ENCODE peak calls at places on chromosome 5, in four cellular contexts. U, O, R and D are unnamed samples.

GRCh38 chr5:30099634-30100033 is 1093.9 kb upstream of the CDH6 start:
- DNase-seq in R (no peak), O (peak), U (no peak), D (no peak)

GRCh38 chr5:119255571-119256356 is 100.1 kb upstream of the TNFAIP8 start:
- DNase-seq in O (peak), R (peak), U (peak), D (peak)

GRCh38 chr5:180390441-180391190 is 37.5 kb upstream of the GFPT2 start:
- DNase-seq in R (no peak), O (no peak), U (no peak), D (no peak)

GRCh38 chr5:7096294-7096693 is 299.6 kb upstream of the ADCY2 start:
- DNase-seq in U (no peak), O (no peak), R (no peak), D (no peak)

GRCh38 chr5:93572773-93573626 is 8.0 kb downstream of the NR2F1-AS1 start:
- DNase-seq in R (peak), U (no peak), O (peak), D (peak)

GRCh38 chr5:138792181-138792808 is 39.1 kb downstream of the CTNNA1 start:
- DNase-seq in R (no peak), O (no peak), U (no peak), D (no peak)

GRCh38 chr5:76620166-76620565 is 3.0 kb downstream of the F2RL2 start:
- DNase-seq in U (no peak), R (no peak), O (no peak), D (no peak)

GRCh38 chr5:172932313-172933017 is 26.8 kb upstream of the RPL26L1 start:
- DNase-seq in R (peak), U (peak), O (peak), D (no peak)

GRCh38 chr5:45696206-45696836 is at the start of gene HCN1:
- DNase-seq in R (peak), U (peak), O (peak), D (peak)

GRCh38 chr5:76083555-76084495 is 642 bp downstream of the SV2C start:
- DNase-seq in R (peak), U (no peak), O (peak), D (no peak)

GRCh38 chr5:75051217-75051751 is 1.1 kb downstream of the GCNT4 start:
- DNase-seq in O (peak), U (no peak), R (peak), D (no peak)

GRCh38 chr5:95216136-95216955 is 68.5 kb downstream of the MCTP1 start:
- DNase-seq in U (no peak), O (no peak), R (no peak), D (no peak)

GRCh38 chr5:168460606-168461005 is 25.7 kb upstream of the RARS1 start:
- DNase-seq in U (no peak), O (no peak), R (no peak), D (no peak)

GRCh38 chr5:168468836-168469235 is 17.4 kb upstream of the RARS1 start:
- DNase-seq in O (no peak), R (no peak), U (peak), D (no peak)

GRCh38 chr5:168464214-168464613 is 22.1 kb upstream of the RARS1 start:
- DNase-seq in R (no peak), U (no peak), O (no peak), D (no peak)

GRCh38 chr5:168467755-168468280 is 18.5 kb upstream of the RARS1 start:
- DNase-seq in O (no peak), R (no peak), U (no peak), D (no peak)

DNA sequence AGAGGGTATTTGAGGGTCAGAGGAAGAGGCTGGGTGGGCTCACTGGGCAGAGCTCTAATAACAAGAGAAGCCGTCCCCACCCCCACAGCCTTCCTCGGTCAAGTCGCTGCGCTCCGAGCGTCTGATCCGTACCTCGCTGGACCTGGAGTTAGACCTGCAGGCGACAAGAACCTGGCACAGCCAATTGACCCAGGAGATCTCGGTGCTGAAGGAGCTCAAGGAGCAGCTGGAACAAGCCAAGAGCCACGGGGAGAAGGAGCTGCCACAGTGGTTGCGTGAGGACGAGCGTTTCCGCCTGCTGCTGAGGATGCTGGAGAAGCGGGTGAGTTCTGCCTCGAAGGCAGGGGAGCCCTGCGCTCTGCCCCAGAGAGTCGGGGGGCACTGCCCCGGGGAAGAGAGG is 21.6 kb upstream of the RARS1 start:
- DNase-seq in O (no peak), U (no peak), R (no peak), D (no peak)
- H3K56ac ChIP-seq in O (no peak), U (no peak), R (no peak), D (no peak)

GRCh38 chr5:132021654-132022053 is 10.2 kb upstream of the ACSL6 start:
- DNase-seq in U (no peak), R (no peak), O (no peak), D (no peak)
- H3K56ac ChIP-seq in U (no peak), R (no peak), O (no peak), D (no peak)

GRCh38 chr5:149939572-149939971 is 5.0 kb downstream of the PDE6A start:
- DNase-seq in U (no peak), O (no peak), R (no peak), D (no peak)

GRCh38 chr5:149942199-149942598 is 2.4 kb downstream of the PDE6A start:
- DNase-seq in R (no peak), U (no peak), O (peak), D (no peak)

GRCh38 chr5:149940077-149940574 is 4.5 kb downstream of the PDE6A start:
- DNase-seq in O (no peak), R (no peak), U (no peak), D (no peak)

GRCh38 chr5:149941795-149942194 is 2.8 kb downstream of the PDE6A start:
- DNase-seq in O (no peak), U (no peak), R (no peak), D (no peak)

DNA sequence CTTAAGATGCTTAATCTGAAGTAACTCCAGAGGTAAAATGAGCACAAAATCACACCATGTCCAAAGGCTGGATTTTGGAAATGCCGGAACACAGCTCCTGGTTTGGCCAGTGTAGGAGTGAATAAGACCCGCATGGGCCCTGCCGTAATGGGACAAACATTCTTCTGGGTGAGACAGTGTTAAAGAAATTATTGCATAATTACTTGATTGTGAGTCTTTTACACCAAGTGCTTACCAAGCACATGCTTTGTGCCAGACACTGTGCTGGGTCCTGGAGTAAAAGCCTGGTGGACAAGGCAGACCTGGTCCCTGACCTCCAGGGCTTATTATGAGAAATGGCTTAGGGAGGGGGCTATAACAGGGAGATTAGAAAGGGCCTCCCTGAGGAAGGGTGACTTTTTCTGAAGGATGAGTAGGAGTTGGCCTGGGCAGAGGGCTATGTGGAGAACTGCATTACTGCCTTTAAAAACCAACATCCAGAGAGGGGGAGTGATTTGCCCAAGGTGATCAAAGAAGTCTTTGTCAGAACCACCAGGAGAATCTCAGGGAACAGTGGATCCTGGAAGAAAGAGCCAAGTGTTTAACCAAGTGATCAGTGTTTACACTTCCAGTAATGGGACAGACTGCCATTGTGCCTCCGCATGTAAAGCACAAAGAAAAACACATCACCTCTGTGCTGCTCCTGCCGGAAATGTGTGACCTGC is 3.5 kb downstream of the PDE6A start:
- DNase-seq in O (no peak), U (no peak), R (no peak), D (no peak)
- H3K56ac ChIP-seq in O (no peak), U (no peak), R (no peak), D (no peak)

GRCh38 chr5:426392-426976 is 16.5 kb upstream of the EXOC3 start:
- DNase-seq in U (no peak), R (no peak), O (no peak), D (no peak)
- H3K56ac ChIP-seq in U (no peak), R (no peak), O (no peak), D (peak)

GRCh38 chr5:176737001-176737745 is 73.2 kb upstream of the UNC5A start:
- DNase-seq in U (no peak), O (peak), R (peak), D (no peak)
- H3K56ac ChIP-seq in U (no peak), O (peak), R (no peak), D (no peak)

GRCh38 chr5:141522301-141522700 is 33.4 kb downstream of the PCDHGC5 start:
- DNase-seq in O (no peak), U (no peak), R (no peak), D (no peak)
- H3K56ac ChIP-seq in O (no peak), U (no peak), R (no peak), D (no peak)